ENCODE peak calls at places on chromosomes 1 and 21, in ten cellular contexts. S is bronchial epithelial cell, A is upper lobe of right lung, T is Peyer's patch, C is adrenal gland, D is ovary, U is breast epithelium, H is fibroblast of mammary gland, E is fibroblast of lung, M is IMR-90. I is an unnamed sample.
A peak's percentile ranks its signal among the peaks of the same experiment; 100 is the strongest.

GRCh38 chr1:233440952-233441401 is 113.5 kb downstream of the MAP3K21 start:
- DNase-seq in H (peak; percentile 71), C (peak; percentile 31), S (peak; percentile 68), E (peak; percentile 68), U (no peak), A (no peak), M (peak; percentile 28), T (no peak), D (no peak), I (peak; percentile 20)

GRCh38 chr1:234281826-234282489 is 91.3 kb upstream of the COA6 start:
- DNase-seq in A (no peak), H (no peak), E (no peak), U (no peak), S (no peak), T (no peak), D (no peak), M (no peak), C (no peak), I (no peak)

GRCh38 chr1:21552715-21553114 is 43.5 kb downstream of the ALPL start:
- DNase-seq in C (no peak), M (peak; percentile 93), T (no peak), H (peak; percentile 92), S (peak; percentile 8), E (peak; percentile 89), D (no peak), U (no peak), A (no peak), I (no peak)

GRCh38 chr1:151976868-151977267 is 16.8 kb downstream of the S100A10 start:
- DNase-seq in U (no peak), S (peak; percentile 87), M (peak; percentile 68), H (peak; percentile 68), A (no peak), C (peak; percentile 33), D (no peak), T (peak; percentile 70), E (peak; percentile 31), I (no peak)

GRCh38 chr1:225580180-225581099 is 72.5 kb downstream of the ENAH start:
- DNase-seq in D (no peak), C (no peak), S (no peak), U (no peak), T (no peak), M (no peak), A (no peak), H (no peak), E (no peak), I (no peak)

GRCh38 chr1:73097917-73098316 is 815.6 kb upstream of the NEGR1 start:
- DNase-seq in T (no peak), C (no peak), A (no peak), H (no peak), S (no peak), U (no peak), D (no peak), M (no peak), E (no peak), I (no peak)

GRCh38 chr1:170804419-170804818 is 130.9 kb upstream of the MROH9 start:
- DNase-seq in A (no peak), M (no peak), D (no peak), U (no peak), T (no peak), E (no peak), C (no peak), H (no peak), S (no peak), I (no peak)

GRCh38 chr1:23456226-23456625 is 27.8 kb downstream of the ASAP3 start:
- DNase-seq in T (no peak), E (no peak), H (peak; percentile 87), U (no peak), S (peak; percentile 83), A (no peak), C (no peak), D (no peak), M (no peak), I (no peak)

GRCh38 chr21:34243562-34243961 is 120.2 kb upstream of the KCNE2 start:
- DNase-seq in D (no peak), E (peak; percentile 36), S (peak; percentile 41), T (peak; percentile 48), U (no peak), C (peak; percentile 59), M (peak; percentile 11), A (no peak), H (peak; percentile 39), I (no peak)

GRCh38 chr1:231419738-231420298 is 2.3 kb downstream of the EGLN1 start:
- DNase-seq in C (no peak), A (no peak), S (no peak), E (peak; percentile 14), H (peak; percentile 51), T (no peak), U (no peak), M (peak; percentile 19), D (no peak), I (no peak)

GRCh38 chr1:241551759-241552638 is 19.8 kb downstream of the KMO start:
- DNase-seq in H (no peak), T (peak; percentile 88), U (no peak), E (no peak), D (no peak), S (no peak), A (peak; percentile 64), M (peak; percentile 10), C (peak; percentile 40), I (no peak)

GRCh38 chr1:63326473-63327380 is 4.4 kb downstream of the FOXD3 start:
- DNase-seq in S (no peak), H (no peak), A (no peak), M (peak; percentile 6), T (no peak), U (no peak), C (no peak), D (no peak), E (peak; percentile 38), I (no peak)

GRCh38 chr1:113675299-113675698 is 84.0 kb downstream of the PHTF1 start:
- DNase-seq in A (no peak), T (no peak), M (peak; percentile 19), E (no peak), H (peak; percentile 50), S (peak; percentile 68), D (no peak), U (no peak), C (no peak), I (no peak)

GRCh38 chr1:109718495-109718894 is 6.4 kb downstream of the GSTM5 start:
- DNase-seq in H (peak; percentile 25), S (no peak), E (no peak), A (no peak), U (no peak), T (no peak), C (no peak), D (no peak), M (peak; percentile 27), I (no peak)

GRCh38 chr1:53335661-53336060 is 7.8 kb upstream of the LRP8 start:
- DNase-seq in D (no peak), S (no peak), C (no peak), H (no peak), M (no peak), E (no peak), T (no peak), A (no peak), U (no peak), I (no peak)

GRCh38 chr1:32666866-32667566 is 16.0 kb downstream of the RBBP4 start:
- DNase-seq in D (no peak), M (no peak), A (peak; percentile 78), U (no peak), C (no peak), S (no peak), T (no peak), H (peak; percentile 20), E (no peak), I (no peak)

GRCh38 chr1:222331340-222331739 is 216.6 kb downstream of the HHIPL2 start:
- DNase-seq in M (peak; percentile 96), E (peak; percentile 79), T (no peak), S (peak; percentile 61), H (peak; percentile 10), A (no peak), U (no peak), C (no peak), D (no peak), I (no peak)

GRCh38 chr1:220487297-220487820 is 40.6 kb upstream of the MARK1 start:
- DNase-seq in A (no peak), M (peak; percentile 20), U (no peak), S (peak; percentile 80), C (no peak), T (peak; percentile 81), E (peak; percentile 42), D (no peak), H (peak; percentile 68), I (no peak)

GRCh38 chr1:95323117-95323516 is 89.1 kb downstream of the RWDD3 start:
- DNase-seq in E (peak; percentile 11), M (no peak), D (no peak), H (peak; percentile 31), C (no peak), U (no peak), T (no peak), A (no peak), S (peak; percentile 9), I (no peak)

GRCh38 chr1:155247667-155248563 is 7.4 kb downstream of the ENTREP3 start:
- DNase-seq in A (no peak), S (no peak), M (no peak), E (no peak), C (no peak), U (no peak), H (no peak), T (no peak), D (no peak), I (no peak)
- H3K4me3 ChIP-seq in A (no peak overlapping the region), S (no peak overlapping the region), M (no peak overlapping the region), E (no peak overlapping the region), C (no peak overlapping the region), U (no peak overlapping the region), H (no peak overlapping the region), T (no peak overlapping the region), D (no peak overlapping the region), I (no peak overlapping the region)

DNA sequence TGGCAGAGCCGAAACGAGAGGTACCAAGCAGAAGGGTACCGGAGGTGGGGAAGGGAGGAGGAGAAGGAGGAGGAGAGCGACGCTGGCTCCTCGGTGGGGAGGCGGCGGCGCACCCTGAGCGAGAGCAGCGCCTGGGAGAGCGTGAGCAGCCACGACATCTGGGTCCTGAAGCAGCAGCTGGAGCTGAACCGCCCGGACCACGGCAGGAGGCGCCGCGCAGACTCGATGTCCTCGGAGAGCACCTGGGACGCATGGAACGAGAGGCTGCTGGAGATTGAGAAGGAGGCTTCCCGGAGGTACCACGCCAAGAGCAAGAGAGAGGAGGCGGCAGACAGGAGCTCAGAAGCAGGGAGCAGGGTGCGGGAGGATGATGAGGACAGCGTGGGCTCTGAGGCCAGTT is 32.4 kb downstream of the STYXL2 start:
- DNase-seq in T (no peak), S (no peak), H (no peak), A (no peak), E (no peak), D (no peak), M (no peak), C (no peak), U (no peak), I (no peak)
- TF ChIP-seq CTCF in T (no peak), S (no peak), H (no peak), A (no peak), E (no peak), D (no peak), M (no peak), C (no peak), U (no peak), I (no peak)

GRCh38 chr1:182601416-182601786 is 2.8 kb downstream of the RGS16 start:
- DNase-seq in C (peak; percentile 84), T (peak; percentile 81), A (peak; percentile 69), M (peak; percentile 76), U (peak; percentile 58), S (peak; percentile 58), D (peak; percentile 62), E (peak; percentile 84), H (peak; percentile 77), I (peak; percentile 89)
- H3K4me3 ChIP-seq in C (no peak overlapping the region), T (no peak overlapping the region), A (peak overlapping the region; percentile 66), M (no peak overlapping the region), U (no peak overlapping the region), S (no peak overlapping the region), D (no peak overlapping the region), E (no peak overlapping the region), H (no peak overlapping the region), I (no peak overlapping the region)

GRCh38 chr21:18951291-18952038 is 547.9 kb upstream of the TMPRSS15 start:
- DNase-seq in H (peak; percentile 0), U (no peak), M (no peak), T (peak; percentile 49), A (no peak), D (no peak), E (no peak), S (no peak), C (peak; percentile 44), I (no peak)
- TF ChIP-seq CTCF in H (no peak), U (peak; percentile 24), M (no peak), T (peak; percentile 56), A (peak; percentile 34), D (no peak), E (no peak), S (no peak), C (peak; percentile 50), I (no peak)